ENCODE peak calls at places on chromosomes 13 and 19, in nine cellular contexts. W is upper lobe of left lung, Y is transverse colon, V is tibial nerve, D is ovary, T is sigmoid colon, R is A549, C is esophagus muscularis mucosa, G is SK-N-SH. U is an unnamed sample.

GRCh38 chr19:55312621-55313117 is 12.5 kb downstream of the TMEM150B start:
- DNase-seq in W (no peak), Y (no peak), V (no peak), D (no peak), T (no peak), R (no peak), C (no peak), G (peak), U (no peak)

GRCh38 chr19:3897936-3898335 is 17.5 kb downstream of the ATCAY start:
- DNase-seq in W (no peak), Y (no peak), V (no peak), D (no peak), T (no peak), R (no peak), C (no peak), G (no peak), U (no peak)

GRCh38 chr19:51948979-51949378 is 21.7 kb downstream of the ZNF613 start:
- DNase-seq in W (peak), Y (no peak), V (no peak), D (peak), T (no peak), R (no peak), C (no peak), G (peak), U (no peak)

GRCh38 chr13:75258159-75258782 is 223.7 kb downstream of the TBC1D4 start:
- DNase-seq in W (no peak), Y (no peak), V (no peak), D (no peak), T (no peak), R (peak), C (peak), G (peak), U (no peak)

GRCh38 chr19:45922281-45922680 is 7.7 kb upstream of the NANOS2 start:
- DNase-seq in W (no peak), Y (no peak), V (no peak), D (no peak), T (no peak), R (peak), C (no peak), G (no peak), U (no peak)

GRCh38 chr13:58933475-58933874 is 1230.3 kb downstream of the DIAPH3 start:
- DNase-seq in W (no peak), Y (no peak), V (no peak), D (no peak), T (no peak), R (no peak), C (no peak), G (no peak), U (no peak)

GRCh38 chr19:58265100-58265499 is 13.7 kb upstream of the ZNF8 start:
- DNase-seq in W (no peak), Y (no peak), V (no peak), D (no peak), T (no peak), R (no peak), C (no peak), G (no peak), U (no peak)

GRCh38 chr13:42047561-42048322 is 706 bp upstream of the DGKH start:
- DNase-seq in W (peak), Y (peak), V (peak), D (peak), T (peak), R (peak), C (no peak), G (peak), U (peak)

GRCh38 chr13:111911754-111912452 is 155.0 kb upstream of the SOX1 start:
- DNase-seq in W (no peak), Y (no peak), V (no peak), D (no peak), T (peak), R (no peak), C (peak), G (no peak), U (no peak)

GRCh38 chr19:50568321-50569022 is at the start of gene LRRC4B:
- DNase-seq in W (no peak), Y (no peak), V (no peak), D (no peak), T (no peak), R (no peak), C (no peak), G (peak), U (no peak)

GRCh38 chr19:50564229-50565105 is 3.8 kb downstream of the LRRC4B start:
- DNase-seq in W (no peak), Y (no peak), V (no peak), D (no peak), T (no peak), R (no peak), C (no peak), G (no peak), U (no peak)

GRCh38 chr19:50567882-50568281 is 353 bp downstream of the LRRC4B start:
- DNase-seq in W (peak), Y (no peak), V (no peak), D (no peak), T (no peak), R (no peak), C (no peak), G (peak), U (no peak)

GRCh38 chr19:50567052-50567841 is 988 bp downstream of the LRRC4B start:
- DNase-seq in W (no peak), Y (no peak), V (no peak), D (no peak), T (no peak), R (peak), C (no peak), G (peak), U (no peak)

GRCh38 chr19:50565984-50566903 is 2.0 kb downstream of the LRRC4B start:
- DNase-seq in W (peak), Y (no peak), V (no peak), D (no peak), T (no peak), R (no peak), C (no peak), G (no peak), U (no peak)
- H3K27ac ChIP-seq in W (no peak), Y (no peak), V (no peak), D (no peak), T (no peak), R (no peak), C (no peak), G (no peak), U (no peak)

GRCh38 chr19:5337886-5338595 is 2.6 kb downstream of the PTPRS start:
- DNase-seq in W (no peak), Y (no peak), V (no peak), D (no peak), T (no peak), R (no peak), C (no peak), G (no peak), U (no peak)

GRCh38 chr19:5337126-5337525 is 3.5 kb downstream of the PTPRS start:
- DNase-seq in W (no peak), Y (no peak), V (no peak), D (no peak), T (no peak), R (no peak), C (no peak), G (no peak), U (no peak)

GRCh38 chr19:5339950-5340636 is 519 bp downstream of the PTPRS start:
- DNase-seq in W (peak), Y (no peak), V (no peak), D (no peak), T (no peak), R (no peak), C (no peak), G (peak), U (no peak)

GRCh38 chr19:5339470-5339949 is 1.1 kb downstream of the PTPRS start:
- DNase-seq in W (peak), Y (no peak), V (no peak), D (no peak), T (no peak), R (no peak), C (no peak), G (peak), U (no peak)

GRCh38 chr19:5338661-5339469 is 1.7 kb downstream of the PTPRS start:
- DNase-seq in W (no peak), Y (no peak), V (no peak), D (no peak), T (no peak), R (no peak), C (no peak), G (peak), U (no peak)
- H3K4me3 ChIP-seq in W (no peak), Y (no peak), V (no peak), D (no peak), T (no peak), R (peak), C (peak), G (peak), U (no peak)

DNA sequence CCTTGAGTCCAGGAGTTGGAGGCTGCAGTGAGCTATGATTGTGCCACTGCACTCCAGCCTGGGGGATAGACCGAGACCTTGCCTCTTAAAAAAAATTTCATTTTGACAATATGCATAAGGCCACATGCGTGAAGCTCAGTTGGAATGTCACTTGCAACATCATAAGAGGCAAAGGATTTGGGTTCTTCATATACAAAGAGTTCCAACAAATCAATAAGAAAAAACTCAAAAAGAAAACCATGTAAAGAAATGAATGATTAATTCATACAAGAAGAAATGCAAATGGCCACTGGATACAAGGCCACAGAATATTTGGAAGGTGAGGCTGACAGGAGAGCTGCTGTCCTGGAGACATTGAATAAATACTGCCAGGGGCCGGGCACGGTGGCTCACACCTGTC is 9.6 kb upstream of the TCF3 start:
- DNase-seq in W (no peak), Y (no peak), V (no peak), D (no peak), T (no peak), R (no peak), C (no peak), G (no peak), U (no peak)
- TF ChIP-seq EP300 in W (no peak), Y (no peak), V (no peak), D (no peak), T (no peak), R (no peak), C (no peak), G (no peak), U (no peak)

GRCh38 chr13:28412981-28413380 is 81.9 kb downstream of the FLT1 start:
- DNase-seq in W (no peak), Y (no peak), V (no peak), D (no peak), T (no peak), R (no peak), C (no peak), G (no peak), U (no peak)

GRCh38 chr13:28410096-28410495 is 84.8 kb downstream of the FLT1 start:
- DNase-seq in W (no peak), Y (no peak), V (no peak), D (no peak), T (no peak), R (no peak), C (no peak), G (no peak), U (no peak)

GRCh38 chr13:28415994-28416411 is 78.9 kb downstream of the FLT1 start:
- DNase-seq in W (no peak), Y (no peak), V (no peak), D (no peak), T (no peak), R (no peak), C (no peak), G (no peak), U (no peak)

GRCh38 chr13:28411859-28412353 is 83.0 kb downstream of the FLT1 start:
- DNase-seq in W (no peak), Y (no peak), V (no peak), D (no peak), T (no peak), R (no peak), C (no peak), G (peak), U (no peak)

DNA sequence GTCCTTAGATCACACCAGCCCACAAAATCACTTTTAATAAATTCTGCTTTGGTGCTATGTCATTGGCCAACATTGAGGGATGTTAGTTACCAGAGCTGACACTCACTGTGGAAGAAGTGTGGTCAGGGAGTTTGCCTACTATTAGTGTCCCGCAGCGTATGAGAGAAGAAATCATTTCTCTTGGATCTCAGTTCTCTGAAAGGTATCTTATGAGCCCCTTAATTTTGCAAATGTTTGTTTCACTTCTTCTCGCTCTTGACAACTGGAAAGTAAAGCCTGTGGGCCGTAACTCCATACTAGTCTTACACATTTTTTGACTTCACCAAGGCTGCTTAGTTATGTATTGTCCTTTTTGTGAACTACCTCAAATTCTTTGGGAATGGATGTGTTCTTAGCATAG is 80.9 kb downstream of the FLT1 start:
- DNase-seq in W (no peak), Y (no peak), V (no peak), D (no peak), T (no peak), R (no peak), C (no peak), G (no peak), U (no peak)
- H3K27ac ChIP-seq in W (no peak), Y (no peak), V (no peak), D (no peak), T (no peak), R (no peak), C (no peak), G (no peak), U (no peak)